ENCODE peak calls at places on chromosomes 7 and 10, in four cellular contexts. E is endothelial cell of umbilical vein, U is K562, Y is GM12892. B is an unnamed sample.

GRCh38 chr7:78296036-78296435 is 497.5 kb downstream of the PHTF2 start:
- DNase-seq in E (no peak), U (no peak), Y (no peak), B (no peak)

GRCh38 chr10:109454691-109455090 is 468.6 kb downstream of the XPNPEP1 start:
- DNase-seq in E (no peak), U (no peak), Y (no peak), B (no peak)

GRCh38 chr10:97479939-97480338 is 18.3 kb downstream of the MMS19 start:
- DNase-seq in E (no peak), U (no peak), Y (no peak), B (no peak)

GRCh38 chr7:25456467-25457171 is 228.3 kb upstream of the NPVF start:
- DNase-seq in E (no peak), U (no peak), Y (no peak), B (no peak)

GRCh38 chr10:35642023-35642792 is at the start of gene FZD8:
- DNase-seq in E (peak), U (peak), Y (peak), B (peak)

GRCh38 chr7:82288769-82289535 is 154.6 kb downstream of the CACNA2D1 start:
- DNase-seq in E (no peak), U (no peak), Y (no peak), B (no peak)

GRCh38 chr10:73774637-73775036 is 7.2 kb upstream of the CHCHD1 start:
- DNase-seq in E (peak), U (peak), Y (no peak), B (peak)

GRCh38 chr10:123757853-123758252 is 91.7 kb downstream of the GPR26 start:
- DNase-seq in E (no peak), U (no peak), Y (no peak), B (no peak)

GRCh38 chr7:77348371-77348813 is 67.8 kb downstream of the GSAP start:
- DNase-seq in E (peak), U (no peak), Y (no peak), B (no peak)

GRCh38 chr10:121518321-121518720 is 79.9 kb downstream of the FGFR2 start:
- DNase-seq in E (no peak), U (no peak), Y (no peak), B (no peak)

GRCh38 chr10:110527731-110528171 is 30.0 kb downstream of the DUSP5 start:
- DNase-seq in E (peak), U (no peak), Y (no peak), B (no peak)

GRCh38 chr10:124259139-124259825 is 159.4 kb downstream of the OAT start:
- DNase-seq in E (no peak), U (no peak), Y (no peak), B (peak)

GRCh38 chr10:125006188-125006680 is 64.3 kb downstream of the ZRANB1 start:
- DNase-seq in E (no peak), U (no peak), Y (no peak), B (no peak)

GRCh38 chr10:45379891-45380540 is 6.0 kb downstream of the ALOX5 start:
- DNase-seq in E (no peak), U (no peak), Y (no peak), B (no peak)

GRCh38 chr7:70894799-70895198 is 237.1 kb upstream of the GALNT17 start:
- DNase-seq in E (no peak), U (no peak), Y (no peak), B (no peak)

GRCh38 chr10:17084989-17085725 is 44.5 kb downstream of the CUBN start:
- DNase-seq in E (no peak), U (no peak), Y (no peak), B (no peak)

GRCh38 chr10:404341-404740 is 269.1 kb downstream of the ZMYND11 start:
- DNase-seq in E (no peak), U (no peak), Y (no peak), B (no peak)

GRCh38 chr7:139562491-139562890 is 39.0 kb downstream of the CLEC2L start:
- DNase-seq in E (no peak), U (no peak), Y (no peak), B (no peak)

GRCh38 chr7:43756368-43757072 is 2.0 kb upstream of the BLVRA start:
- DNase-seq in E (no peak), U (peak), Y (no peak), B (peak)

GRCh38 chr7:110861163-110861562 is 229.8 kb upstream of the LRRN3 start:
- DNase-seq in E (no peak), U (no peak), Y (no peak), B (no peak)

GRCh38 chr10:59688921-59689351 is 20.7 kb downstream of the SLC16A9 start:
- DNase-seq in E (no peak), U (no peak), Y (no peak), B (no peak)

GRCh38 chr10:126454045-126454751 is 65.9 kb upstream of the ADAM12 start:
- DNase-seq in E (no peak), U (no peak), Y (no peak), B (no peak)

GRCh38 chr7:142873281-142873784 is 12.2 kb downstream of the TRPV6 start:
- DNase-seq in E (no peak), U (peak), Y (peak), B (peak)

GRCh38 chr10:119360181-119360921 is 153.0 kb downstream of the GRK5 start:
- DNase-seq in E (no peak), U (peak), Y (no peak), B (peak)

GRCh38 chr7:131015131-131015954 is 281.3 kb upstream of the KLF14 start:
- DNase-seq in E (peak), U (no peak), Y (no peak), B (no peak)

GRCh38 chr10:239109-239508 is 103.9 kb downstream of the ZMYND11 start:
- DNase-seq in E (no peak), U (no peak), Y (no peak), B (no peak)

GRCh38 chr10:124600051-124600880 is 138.6 kb downstream of the LHPP start:
- DNase-seq in E (no peak), U (no peak), Y (no peak), B (no peak)

DNA sequence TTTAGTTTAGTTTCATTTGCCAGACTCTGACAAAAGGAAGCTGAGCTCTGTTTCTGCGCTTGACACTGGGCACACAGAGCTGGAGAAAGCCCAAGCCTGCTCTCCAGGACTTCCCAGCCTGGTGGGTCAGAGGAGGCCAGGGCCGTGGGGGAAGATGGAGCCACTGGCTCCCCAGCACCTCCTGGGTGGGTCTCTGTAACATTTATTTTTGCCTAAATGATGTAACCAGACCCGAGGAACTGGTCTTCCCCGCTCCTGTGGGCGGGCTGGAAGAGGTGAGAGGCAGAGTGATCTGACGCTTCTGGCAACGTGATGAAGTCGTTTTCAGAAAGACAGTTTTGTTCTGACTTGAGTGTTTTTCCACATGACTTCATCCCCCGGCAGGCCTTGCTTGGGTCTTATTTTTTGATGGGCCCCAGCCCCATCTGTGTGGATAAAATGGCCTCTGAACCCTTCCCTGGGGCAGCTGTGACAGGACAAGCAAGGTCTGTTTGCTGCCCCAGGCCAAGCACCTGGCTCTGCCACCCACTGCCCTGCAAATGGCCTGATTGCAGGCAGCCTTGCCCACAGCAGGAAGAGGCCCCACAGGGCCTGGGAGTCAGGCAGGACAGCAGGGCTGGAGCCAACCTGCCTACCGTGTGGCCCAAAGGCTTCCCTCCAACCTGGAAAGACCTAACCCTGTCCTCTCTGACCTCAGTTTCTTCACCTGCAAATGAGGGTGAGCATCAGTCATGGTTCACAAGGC is 304.9 kb upstream of the ZMIZ1 start:
- DNase-seq in E (no peak), U (no peak), Y (peak), B (no peak)
- TF ChIP-seq POLR2A in E (no peak), U (no peak), Y (no peak), B (no peak)

DNA sequence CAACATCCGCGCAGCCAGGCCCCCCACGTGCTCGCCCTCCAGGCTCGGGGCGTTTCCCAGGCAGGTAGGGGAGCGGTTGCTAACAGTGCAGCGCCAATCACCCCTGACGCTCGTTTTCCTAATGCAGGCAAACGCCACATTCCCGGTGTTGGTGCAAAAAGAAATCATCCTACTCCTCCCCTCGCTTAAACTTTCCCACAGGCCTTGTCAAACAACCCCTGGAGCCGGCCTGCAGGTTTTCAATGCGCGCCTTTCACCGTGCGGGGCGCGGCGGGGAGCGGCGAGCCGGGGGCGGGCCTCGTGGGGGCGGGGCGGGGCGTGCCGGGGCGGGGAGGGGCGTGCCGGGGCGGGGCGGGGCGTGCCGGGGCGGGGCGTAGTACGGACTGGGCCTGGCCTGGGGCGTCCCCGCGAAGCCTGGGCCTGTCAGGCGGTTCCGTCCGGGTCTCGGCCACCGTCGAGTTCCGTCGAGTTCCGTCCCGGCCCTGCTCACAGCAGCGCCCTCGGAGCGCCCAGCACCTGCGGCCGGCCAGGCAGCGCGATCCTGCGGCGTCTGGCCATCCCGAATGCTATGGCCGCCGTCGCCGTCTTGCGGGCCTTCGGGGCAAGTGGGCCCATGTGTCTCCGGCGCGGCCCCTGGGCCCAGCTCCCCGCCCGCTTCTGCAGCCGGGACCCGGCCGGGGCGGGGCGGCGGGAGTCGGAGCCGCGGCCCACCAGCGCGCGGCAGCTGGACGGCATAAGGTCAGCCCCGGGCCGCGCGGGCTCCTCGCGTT is at the start of gene ECHDC3:
- DNase-seq in E (peak), U (peak), Y (peak), B (peak)
- TF ChIP-seq POLR2A in E (no peak), U (peak), Y (no peak), B (no peak)

GRCh38 chr7:5425507-5426225 is 2.0 kb upstream of the TNRC18 start:
- DNase-seq in E (peak), U (peak), Y (no peak), B (peak)
- TF ChIP-seq POLR2A in E (peak), U (peak), Y (no peak), B (no peak)

GRCh38 chr7:17315974-17316373 is 17.5 kb downstream of the AHR start:
- DNase-seq in E (no peak), U (no peak), Y (no peak), B (no peak)

GRCh38 chr7:17320642-17321041 is 22.2 kb downstream of the AHR start:
- DNase-seq in E (peak), U (no peak), Y (no peak), B (no peak)

GRCh38 chr7:17320102-17320497 is 21.6 kb downstream of the AHR start:
- DNase-seq in E (no peak), U (no peak), Y (no peak), B (no peak)

GRCh38 chr7:17318146-17318545 is 19.7 kb downstream of the AHR start:
- DNase-seq in E (no peak), U (no peak), Y (no peak), B (no peak)

DNA sequence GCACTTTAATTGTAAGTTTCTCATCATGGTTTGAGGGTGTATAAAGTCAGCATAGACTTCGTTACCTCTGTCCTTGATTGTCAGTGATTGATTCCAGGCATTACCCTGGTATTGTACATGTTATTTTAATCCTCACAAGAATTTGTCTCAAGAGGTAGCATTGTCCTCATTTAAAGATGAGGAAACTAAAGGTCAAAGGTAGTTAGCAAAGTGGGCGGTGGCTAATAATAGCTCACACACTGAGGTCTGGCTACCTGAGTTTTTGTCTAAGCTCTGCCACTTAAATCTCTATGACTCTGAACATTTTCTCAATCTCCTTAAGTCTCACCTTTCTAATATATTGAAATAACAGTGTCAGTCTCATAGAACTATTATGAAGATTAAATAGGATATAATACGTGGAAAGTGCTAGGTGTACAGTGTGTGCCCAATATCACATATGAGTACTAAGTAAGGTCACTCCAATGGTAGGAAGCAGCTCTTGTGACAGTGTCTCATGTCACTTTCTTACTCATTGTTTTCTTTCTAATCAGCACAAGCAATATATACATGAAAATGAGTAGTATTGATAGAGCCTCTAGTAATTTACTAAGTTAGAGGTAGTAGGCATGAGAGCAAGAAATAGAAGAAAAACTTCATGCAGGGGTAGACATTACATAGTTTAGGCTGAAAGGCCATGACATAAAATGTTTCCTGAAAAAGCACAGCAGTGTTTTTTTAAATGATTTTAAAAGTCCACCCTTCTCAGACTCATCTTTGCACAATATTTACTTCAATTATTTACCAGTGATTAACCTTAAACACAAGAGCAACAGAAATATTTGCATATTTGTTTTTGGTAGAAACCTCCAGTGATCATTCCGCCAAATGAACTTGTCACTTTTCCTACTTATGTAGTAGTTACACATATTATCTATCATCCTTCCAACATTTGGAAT is 21.0 kb downstream of the AHR start:
- DNase-seq in E (no peak), U (no peak), Y (no peak), B (no peak)
- TF ChIP-seq POLR2A in E (no peak), U (no peak), Y (no peak), B (no peak)

B was measured in erythroblast.